ENCODE peak calls at places on chromosome 9, in seven cellular contexts. G is endothelial cell of umbilical vein, I is esophagus squamous epithelium, F is IMR-90, Z is AG10803, S is AG09309, K is lung. M is an unnamed sample.

GRCh38 chr9:90065851-90066250 is 461.0 kb downstream of the GADD45G start:
- DNase-seq in K (no peak), G (no peak), Z (no peak), S (no peak), I (no peak), F (no peak), M (no peak)

GRCh38 chr9:99105152-99106043 is 485 bp downstream of the TGFBR1 start:
- DNase-seq in Z (peak; percentile 85), F (peak; percentile 73), S (peak; percentile 38), K (peak; percentile 81), G (peak; percentile 68), I (peak; percentile 15), M (peak; percentile 81)

GRCh38 chr9:117678882-117679281 is 25.3 kb upstream of the TLR4 start:
- DNase-seq in G (peak; percentile 82), K (no peak), Z (no peak), S (no peak), F (no peak), I (no peak), M (peak; percentile 3)

GRCh38 chr9:134204041-134204440 is 39.7 kb upstream of the RNU6ATAC start:
- DNase-seq in F (no peak), Z (no peak), S (no peak), I (no peak), K (no peak), G (no peak), M (no peak)

GRCh38 chr9:126558051-126558665 is 55.6 kb upstream of the LMX1B start:
- DNase-seq in S (no peak), Z (peak; percentile 24), G (peak; percentile 46), F (peak; percentile 22), K (peak; percentile 70), I (no peak), M (peak; percentile 61)

GRCh38 chr9:93257808-93258331 is 73.9 kb downstream of the WNK2 start:
- DNase-seq in Z (no peak), I (no peak), G (no peak), K (no peak), S (no peak), F (no peak), M (no peak)

GRCh38 chr9:7819984-7820383 is 20.4 kb upstream of the DMAC1 start:
- DNase-seq in G (no peak), F (no peak), I (no peak), S (no peak), K (no peak), Z (no peak), M (no peak)

GRCh38 chr9:18182636-18183035 is 291.3 kb upstream of the ADAMTSL1 start:
- DNase-seq in I (no peak), F (no peak), S (no peak), Z (no peak), G (no peak), K (no peak), M (no peak)

GRCh38 chr9:98837516-98837915 is 30.0 kb downstream of the GALNT12 start:
- DNase-seq in K (no peak), F (no peak), S (no peak), G (no peak), I (no peak), Z (no peak), M (no peak)

GRCh38 chr9:86185872-86186271 is 73.6 kb downstream of the C9orf153 start:
- DNase-seq in Z (no peak), F (peak; percentile 2), K (no peak), I (no peak), S (no peak), G (no peak), M (no peak)

GRCh38 chr9:35733109-35733541 is 659 bp downstream of the CREB3 start:
- DNase-seq in I (no peak), S (no peak), F (peak; percentile 75), K (peak; percentile 51), G (peak; percentile 70), Z (peak; percentile 58), M (peak; percentile 57)

GRCh38 chr9:2765250-2765880 is 48.1 kb downstream of the KCNV2 start:
- DNase-seq in I (no peak), K (no peak), F (no peak), G (peak; percentile 31), Z (no peak), S (no peak), M (no peak)

GRCh38 chr9:120889606-120890396 is 12.8 kb upstream of the PHF19 start:
- DNase-seq in I (no peak), Z (no peak), K (no peak), S (no peak), F (no peak), G (no peak), M (no peak)

GRCh38 chr9:134152022-134152448 is 12.3 kb downstream of the RNU6ATAC start:
- DNase-seq in Z (no peak), F (no peak), G (no peak), I (no peak), K (no peak), S (no peak), M (no peak)

GRCh38 chr9:70398145-70398556 is 16.3 kb downstream of the KLF9 start:
- DNase-seq in K (no peak), I (no peak), S (no peak), Z (no peak), F (no peak), G (no peak), M (peak; percentile 50)

GRCh38 chr9:10268500-10269485 is 344.0 kb downstream of the PTPRD start:
- DNase-seq in I (no peak), S (no peak), K (no peak), G (peak; percentile 84), Z (no peak), F (peak; percentile 12), M (peak; percentile 13)

GRCh38 chr9:134670042-134670525 is 28.5 kb downstream of the COL5A1 start:
- DNase-seq in I (no peak), Z (peak; percentile 91), G (peak; percentile 26), K (no peak), S (peak; percentile 78), F (peak; percentile 94), M (no peak)

DNA sequence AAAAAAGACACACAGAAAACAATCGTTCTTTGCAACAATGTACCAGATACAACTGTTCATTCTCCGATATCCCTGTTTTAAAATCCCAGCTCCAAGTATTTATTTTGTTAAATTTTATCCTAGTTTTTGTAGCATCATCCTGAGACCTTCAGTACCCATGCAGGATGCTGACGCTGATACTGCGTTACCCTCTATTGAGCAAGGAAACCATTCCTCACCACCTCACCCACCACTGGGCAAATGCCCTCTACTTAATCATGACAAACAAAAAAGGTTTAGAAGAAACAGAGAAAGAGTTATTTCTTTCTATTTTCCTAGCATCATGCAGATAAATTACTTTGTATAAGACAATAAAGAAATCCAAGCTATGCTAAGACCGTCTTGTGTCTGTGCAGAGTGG is 136.1 kb upstream of the PCA3 start:
- DNase-seq in S (no peak), G (no peak), F (no peak), I (no peak), K (no peak), Z (no peak), M (no peak)
- TF ChIP-seq CTCF in S (no peak), G (no peak), F (no peak), I (no peak), K (no peak), Z (no peak), M (no peak)

GRCh38 chr9:112104401-112104800 is 70.7 kb downstream of the SUSD1 start:
- DNase-seq in F (no peak), I (no peak), S (no peak), Z (no peak), K (no peak), G (no peak), M (no peak)
- H3K4me3 ChIP-seq in F (no peak overlapping the region), I (no peak overlapping the region), S (no peak overlapping the region), Z (no peak overlapping the region), K (no peak overlapping the region), G (no peak overlapping the region), M (no peak overlapping the region)

GRCh38 chr9:73199448-73199847 is 47.8 kb downstream of the ANXA1 start:
- DNase-seq in Z (no peak), I (no peak), G (no peak), F (no peak), K (no peak), S (no peak), M (no peak)

GRCh38 chr9:73204910-73205309 is 53.2 kb downstream of the ANXA1 start:
- DNase-seq in G (no peak), K (no peak), I (no peak), Z (no peak), S (no peak), F (no peak), M (no peak)

GRCh38 chr9:73200694-73201432 is 49.2 kb downstream of the ANXA1 start:
- DNase-seq in K (no peak), S (no peak), G (peak; percentile 39), Z (peak; percentile 35), F (peak; percentile 23), I (no peak), M (peak; percentile 18)

GRCh38 chr9:73202992-73203391 is 51.3 kb downstream of the ANXA1 start:
- DNase-seq in F (no peak), K (no peak), Z (no peak), S (no peak), G (no peak), I (no peak), M (no peak)

DNA sequence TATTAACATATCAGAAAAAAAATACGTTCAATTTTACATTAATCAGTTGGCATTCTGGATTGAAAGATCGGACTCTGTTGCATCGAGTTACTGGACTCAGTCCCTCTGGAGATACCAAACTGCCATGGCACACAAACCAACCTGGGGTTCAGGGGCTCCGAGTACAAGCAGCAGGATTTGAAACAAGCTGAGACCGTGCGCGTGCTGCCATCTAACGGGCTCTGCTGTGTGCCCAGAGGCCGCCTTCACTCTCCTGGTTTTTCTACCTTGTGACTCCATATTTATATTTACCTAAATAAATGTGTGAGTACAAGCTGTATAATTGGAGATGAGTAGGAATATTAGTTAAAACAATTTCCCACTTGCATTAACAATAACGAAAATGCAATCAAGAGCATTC is 48.2 kb downstream of the ANXA1 start:
- DNase-seq in S (no peak), F (no peak), K (no peak), Z (no peak), I (no peak), G (peak; percentile 25), M (no peak)
- TF ChIP-seq CTCF in S (peak; percentile 23), F (no peak), K (no peak), Z (peak; percentile 30), I (no peak), G (peak; percentile 16), M (no peak)

GRCh38 chr9:137538058-137538457 is 12.1 kb downstream of the PNPLA7 start:
- DNase-seq in Z (no peak), I (no peak), G (no peak), K (no peak), F (no peak), S (no peak), M (no peak)

GRCh38 chr9:137531099-137531765 is 19.0 kb downstream of the PNPLA7 start:
- DNase-seq in F (peak; percentile 34), S (no peak), Z (no peak), G (no peak), I (no peak), K (no peak), M (no peak)

GRCh38 chr9:137535120-137535428 is 15.1 kb downstream of the PNPLA7 start:
- DNase-seq in I (no peak), S (no peak), Z (no peak), G (no peak), K (no peak), F (no peak), M (no peak)

GRCh38 chr9:137534256-137535119 is 15.7 kb downstream of the PNPLA7 start:
- DNase-seq in K (peak; percentile 47), G (peak; percentile 71), I (no peak), Z (peak; percentile 60), S (no peak), F (peak; percentile 60), M (peak; percentile 62)
- H3K4me3 ChIP-seq in K (no peak overlapping the region), G (no peak overlapping the region), I (no peak overlapping the region), Z (no peak overlapping the region), S (no peak overlapping the region), F (no peak overlapping the region), M (no peak overlapping the region)